ENCODE peak calls at places on chromosomes 4 and X, in seven cellular contexts. W is effector memory CD4-positive, alpha-beta T cell; X is EL; B is germinal center; M is AG08396; R is fibroblast of mammary gland; I is endothelial cell. V is an unnamed sample.

GRCh38 chr4:3384771-3385701 is 56.7 kb upstream of the HGFAC start:
- DNase-seq in W (no peak), M (no peak), R (no peak), I (no peak), X (no peak), B (no peak), V (no peak)

GRCh38 chrX:69670001-69670555 is 54.2 kb downstream of the EDA start:
- DNase-seq in W (no peak), X (no peak), M (no peak), B (no peak), R (no peak), I (no peak), V (no peak)

GRCh38 chrX:30965751-30966150 is 76.7 kb upstream of the TAB3 start:
- DNase-seq in X (no peak), W (no peak), B (no peak), R (no peak), I (no peak), M (no peak), V (no peak)

GRCh38 chr4:123361195-123361861 is 35.3 kb upstream of the SPRY1 start:
- DNase-seq in X (peak), R (peak), W (no peak), M (peak), B (no peak), I (no peak), V (peak)

GRCh38 chrX:5474282-5474681 is 754.4 kb downstream of the NLGN4X start:
- DNase-seq in R (no peak), X (no peak), M (no peak), W (no peak), B (no peak), I (no peak), V (peak)

GRCh38 chr4:26183017-26183416 is 137.8 kb upstream of the RBPJ start:
- DNase-seq in M (no peak), R (peak), X (peak), B (no peak), W (no peak), I (no peak), V (no peak)

GRCh38 chrX:123899701-123900100 is 39.8 kb downstream of the XIAP start:
- DNase-seq in X (peak), I (no peak), R (peak), M (no peak), W (no peak), B (no peak), V (no peak)

GRCh38 chr4:119604266-119604665 is 24.3 kb downstream of the PDE5A start:
- DNase-seq in M (no peak), I (no peak), X (no peak), B (no peak), R (no peak), W (no peak), V (no peak)

GRCh38 chr4:108337923-108338322 is 169.2 kb upstream of the LEF1 start:
- DNase-seq in X (peak), R (peak), M (no peak), B (no peak), I (no peak), W (no peak), V (peak)

GRCh38 chrX:125646195-125646594 is 326.5 kb downstream of the TEX13C start:
- DNase-seq in B (no peak), W (no peak), M (no peak), I (no peak), X (no peak), R (no peak), V (no peak)

GRCh38 chr4:109009909-109010308 is 247.1 kb upstream of the ETNPPL start:
- DNase-seq in R (peak), B (no peak), X (peak), W (no peak), I (no peak), M (no peak), V (no peak)

GRCh38 chrX:134761788-134762187 is 103.5 kb upstream of the PLAC1 start:
- DNase-seq in M (peak), R (peak), I (no peak), B (peak), W (no peak), X (peak), V (peak)

GRCh38 chr4:185672618-185673017 is 137.3 kb upstream of the PDLIM3 start:
- DNase-seq in X (no peak), I (no peak), M (no peak), W (no peak), R (no peak), B (no peak), V (no peak)

GRCh38 chrX:123217077-123217476 is 33.0 kb downstream of the GRIA3 start:
- DNase-seq in R (peak), W (no peak), I (no peak), B (no peak), M (peak), X (peak), V (no peak)

GRCh38 chr4:131427000-131427399 is 1722.1 kb upstream of the PCDH10 start:
- DNase-seq in W (no peak), I (no peak), M (no peak), R (no peak), X (no peak), B (no peak), V (no peak)

GRCh38 chr4:123889376-123889945 is 492.9 kb downstream of the SPRY1 start:
- DNase-seq in W (no peak), B (no peak), R (peak), X (peak), M (no peak), I (no peak), V (no peak)

GRCh38 chr4:336099-336892 is 1.3 kb upstream of the ZNF141 start:
- DNase-seq in M (peak), W (no peak), R (peak), X (peak), I (peak), B (peak), V (peak)

GRCh38 chrX:110180928-110181310 is 137.0 kb downstream of the AMMECR1 start:
- DNase-seq in M (no peak), R (peak), W (no peak), X (peak), B (no peak), I (no peak), V (peak)

GRCh38 chr4:110287130-110287529 is 88.7 kb upstream of the ELOVL6 start:
- DNase-seq in X (peak), W (no peak), M (peak), B (no peak), I (no peak), R (peak), V (peak)

GRCh38 chr4:127370495-127371069 is 262.2 kb upstream of the INTU start:
- DNase-seq in M (peak), R (peak), X (peak), B (no peak), W (no peak), I (no peak), V (peak)

GRCh38 chrX:69211701-69212100 is 46.4 kb upstream of the PJA1 start:
- DNase-seq in I (no peak), R (no peak), W (no peak), B (no peak), X (no peak), M (no peak), V (no peak)

GRCh38 chr4:113645771-113646455 is 115.6 kb downstream of the CAMK2D start:
- DNase-seq in R (peak), W (no peak), I (no peak), X (peak), B (no peak), M (peak), V (peak)

GRCh38 chr4:3364634-3365314 is 72.0 kb downstream of the RGS12 start:
- DNase-seq in W (no peak), R (no peak), B (no peak), M (no peak), I (no peak), X (no peak), V (no peak)

GRCh38 chrX:56615282-56615681 is 51.9 kb downstream of the UBQLN2 start:
- DNase-seq in B (no peak), R (no peak), X (no peak), I (no peak), M (no peak), W (no peak), V (no peak)

GRCh38 chrX:130172127-130172834 is 519 bp downstream of the RAB33A start:
- DNase-seq in M (no peak), W (no peak), R (no peak), B (no peak), I (no peak), X (no peak), V (no peak)